ENCODE peak calls at places on chromosome 3, in ten cellular contexts. D is T-helper 1 cell; W is stimulated activated CD4-positive, alpha-beta T cell treated with anti-CD3 and anti-CD28 coated beads, Interleukin-2, amount 100 ng/mL, for 4 hours; T is germinal center; S is Kasumi-1; E is heart right ventricle; V is lung microvascular endothelial cell; A is left colon; N is ureter; F is body of pancreas. Q is an unnamed sample.

GRCh38 chr3:184335661-184336483 is 1.5 kb upstream of the FAM131A start:
- DNase-seq in D (peak; percentile 83), W (peak; percentile 83), T (peak; percentile 90), S (peak; percentile 48), E (peak; percentile 88), V (peak; percentile 80), A (peak; percentile 94), N (peak; percentile 87), F (peak; percentile 90), Q (peak; percentile 89)

GRCh38 chr3:187989458-187990153 is 164.4 kb upstream of the LPP start:
- DNase-seq in D (no peak), W (no peak), T (no peak), S (no peak), E (no peak), V (no peak), A (no peak), N (no peak), F (no peak), Q (no peak)

GRCh38 chr3:42830437-42831320 is 21.4 kb downstream of the ACKR2 start:
- DNase-seq in D (no peak), W (no peak), T (no peak), S (peak; percentile 85), E (no peak), V (peak; percentile 8), A (no peak), N (no peak), F (peak; percentile 20), Q (no peak)

GRCh38 chr3:111548060-111548459 is 6.1 kb downstream of the CD96 start:
- DNase-seq in D (no peak), W (no peak), T (peak; percentile 40), S (peak; percentile 59), E (no peak), V (no peak), A (no peak), N (no peak), F (no peak), Q (no peak)

GRCh38 chr3:143814358-143814968 is 33.8 kb downstream of the SLC9A9 start:
- DNase-seq in D (no peak), W (no peak), T (no peak), S (peak; percentile 46), E (no peak), V (no peak), A (no peak), N (no peak), F (no peak), Q (no peak)

GRCh38 chr3:119747355-119747754 is 34.5 kb upstream of the NR1I2 start:
- DNase-seq in D (no peak), W (no peak), T (no peak), S (no peak), E (no peak), V (no peak), A (no peak), N (no peak), F (no peak), Q (no peak)

GRCh38 chr3:9688961-9689360 is 14.7 kb upstream of the CPNE9 start:
- DNase-seq in D (no peak), W (no peak), T (no peak), S (no peak), E (no peak), V (no peak), A (no peak), N (no peak), F (no peak), Q (no peak)

GRCh38 chr3:33277193-33277882 is at the start of gene FBXL2:
- DNase-seq in D (no peak), W (no peak), T (peak; percentile 77), S (peak; percentile 26), E (peak; percentile 50), V (peak; percentile 81), A (peak; percentile 38), N (peak; percentile 62), F (peak; percentile 84), Q (no peak)

GRCh38 chr3:171306631-171307030 is 153.6 kb downstream of the TNIK start:
- DNase-seq in D (no peak), W (no peak), T (no peak), S (no peak), E (peak; percentile 86), V (peak; percentile 65), A (peak; percentile 30), N (peak; percentile 70), F (peak; percentile 43), Q (no peak)

GRCh38 chr3:166190360-166190759 is 353.1 kb upstream of the BCHE start:
- DNase-seq in D (no peak), W (no peak), T (no peak), S (no peak), E (no peak), V (no peak), A (no peak), N (no peak), F (no peak), Q (no peak)

GRCh38 chr3:24287728-24288450 is 206.8 kb downstream of the THRB start:
- DNase-seq in D (no peak), W (no peak), T (no peak), S (no peak), E (peak; percentile 11), V (no peak), A (no peak), N (no peak), F (peak; percentile 28), Q (no peak)

GRCh38 chr3:33883538-33884203 is 85.2 kb downstream of the PDCD6IP start:
- DNase-seq in D (peak; percentile 14), W (no peak), T (peak; percentile 30), S (peak; percentile 70), E (peak; percentile 24), V (peak; percentile 40), A (no peak), N (no peak), F (no peak), Q (peak; percentile 52)

GRCh38 chr3:134858516-134859035 is 63.5 kb downstream of the EPHB1 start:
- DNase-seq in D (no peak), W (no peak), T (no peak), S (no peak), E (no peak), V (no peak), A (no peak), N (no peak), F (no peak), Q (no peak)

GRCh38 chr3:133663569-133664313 is 2.0 kb upstream of the TOPBP1 start:
- DNase-seq in D (peak; percentile 3), W (peak; percentile 9), T (peak; percentile 63), S (peak; percentile 94), E (no peak), V (peak; percentile 61), A (no peak), N (no peak), F (peak; percentile 32), Q (no peak)

GRCh38 chr3:14431928-14432834 is 29.8 kb downstream of the SLC6A6 start:
- DNase-seq in D (peak; percentile 91), W (peak; percentile 92), T (peak; percentile 88), S (peak; percentile 96), E (peak; percentile 86), V (peak; percentile 92), A (peak; percentile 86), N (peak; percentile 93), F (peak; percentile 67), Q (peak; percentile 92)

GRCh38 chr3:151003024-151003771 is 30.7 kb upstream of the CLRN1 start:
- DNase-seq in D (no peak), W (no peak), T (no peak), S (no peak), E (no peak), V (peak; percentile 28), A (no peak), N (no peak), F (no peak), Q (no peak)

GRCh38 chr3:17808994-17809393 is 66.6 kb upstream of the TBC1D5 start:
- DNase-seq in D (no peak), W (no peak), T (no peak), S (no peak), E (no peak), V (no peak), A (no peak), N (no peak), F (peak; percentile 22), Q (no peak)

GRCh38 chr3:113556556-113557335 is 24.4 kb downstream of the SIDT1 start:
- DNase-seq in D (no peak), W (no peak), T (no peak), S (no peak), E (no peak), V (no peak), A (peak; percentile 49), N (no peak), F (no peak), Q (no peak)

GRCh38 chr3:85626662-85627061 is 667.9 kb downstream of the CADM2 start:
- DNase-seq in D (no peak), W (no peak), T (no peak), S (no peak), E (no peak), V (no peak), A (no peak), N (no peak), F (no peak), Q (no peak)

GRCh38 chr3:119840855-119841254 is 59.0 kb downstream of the NR1I2 start:
- DNase-seq in D (no peak), W (no peak), T (no peak), S (no peak), E (no peak), V (no peak), A (no peak), N (no peak), F (no peak), Q (no peak)

GRCh38 chr3:172061724-172062184 is 22.4 kb downstream of the FNDC3B start:
- DNase-seq in D (no peak), W (no peak), T (peak; percentile 29), S (peak; percentile 36), E (no peak), V (peak; percentile 69), A (no peak), N (no peak), F (peak; percentile 41), Q (no peak)

GRCh38 chr3:122510878-122511481 is 3.8 kb downstream of the KPNA1 start:
- DNase-seq in D (no peak), W (no peak), T (no peak), S (no peak), E (no peak), V (no peak), A (no peak), N (no peak), F (no peak), Q (no peak)

GRCh38 chr3:151468284-151468917 is 7.5 kb upstream of the IGSF10 start:
- DNase-seq in D (peak; percentile 24), W (peak; percentile 16), T (peak; percentile 36), S (peak; percentile 77), E (peak; percentile 45), V (peak; percentile 74), A (no peak), N (peak; percentile 55), F (peak; percentile 60), Q (no peak)

GRCh38 chr3:48614044-48614443 is 4.6 kb upstream of the UQCRC1 start:
- DNase-seq in D (no peak), W (no peak), T (no peak), S (peak; percentile 21), E (no peak), V (peak; percentile 55), A (no peak), N (no peak), F (no peak), Q (no peak)